ENCODE peak calls at places on chromosomes 13 and 19, in five cellular contexts. I is astrocyte of the cerebellum, H is A549, V is tibial nerve, M is HFF-Myc. T is an unnamed sample.

GRCh38 chr13:36986462-36987240 is 12.5 kb downstream of the ALG5 start:
- DNase-seq in V (no peak), M (peak), I (no peak), H (no peak), T (no peak)

GRCh38 chr19:36837525-36837901 is 674 bp downstream of the ZNF790 start:
- DNase-seq in I (no peak), M (no peak), V (no peak), H (no peak), T (no peak)

GRCh38 chr13:111460548-111461444 is 140.4 kb downstream of the TEX29 start:
- DNase-seq in H (peak), I (peak), V (no peak), M (peak), T (no peak)

GRCh38 chr19:10211071-10211470 is 16.3 kb upstream of the DNMT1 start:
- DNase-seq in H (no peak), V (no peak), M (no peak), I (no peak), T (no peak)

GRCh38 chr13:95124959-95125358 is 176.3 kb downstream of the ABCC4 start:
- DNase-seq in I (no peak), V (no peak), M (no peak), H (no peak), T (no peak)

GRCh38 chr19:4717191-4717965 is 6.3 kb downstream of the DPP9 start:
- DNase-seq in I (no peak), H (peak), V (peak), M (no peak), T (no peak)

GRCh38 chr19:6590458-6591319 is at the start of gene CD70:
- DNase-seq in I (no peak), M (no peak), V (no peak), H (peak), T (no peak)

GRCh38 chr13:53198699-53199098 is 170.1 kb downstream of the OLFM4 start:
- DNase-seq in H (no peak), I (no peak), V (no peak), M (no peak), T (no peak)

GRCh38 chr19:39160889-39161672 is 35.5 kb downstream of the PAK4 start:
- DNase-seq in M (no peak), H (no peak), I (no peak), V (no peak), T (peak)

GRCh38 chr19:5253403-5254110 is 87.1 kb downstream of the PTPRS start:
- DNase-seq in M (no peak), H (no peak), I (no peak), V (no peak), T (peak)

GRCh38 chr19:13492128-13492527 is 14.2 kb downstream of the CACNA1A start:
- DNase-seq in M (no peak), H (no peak), I (peak), V (no peak), T (peak)

GRCh38 chr19:33705860-33706259 is 84.1 kb downstream of the CHST8 start:
- DNase-seq in M (no peak), I (no peak), H (no peak), V (no peak), T (no peak)

GRCh38 chr13:75901509-75901908 is 265.4 kb downstream of the LMO7 start:
- DNase-seq in M (no peak), I (no peak), V (no peak), H (no peak), T (no peak)

GRCh38 chr13:38582133-38582532 is 104.7 kb upstream of the FREM2 start:
- DNase-seq in M (no peak), V (no peak), I (peak), H (peak), T (no peak)

GRCh38 chr13:101706651-101707050 is 254.2 kb downstream of the ITGBL1 start:
- DNase-seq in V (no peak), H (peak), M (peak), I (peak), T (peak)

GRCh38 chr13:91326156-91326555 is 21.3 kb upstream of the MIR17HG start:
- DNase-seq in H (no peak), V (no peak), I (no peak), M (no peak), T (no peak)

GRCh38 chr19:28504727-28505126 is 708.2 kb downstream of the UQCRFS1 start:
- DNase-seq in M (no peak), V (no peak), H (no peak), I (no peak), T (no peak)

GRCh38 chr13:112746044-112746443 is 56.2 kb downstream of the ATP11A start:
- DNase-seq in I (no peak), M (no peak), H (no peak), V (no peak), T (no peak)

GRCh38 chr13:25847145-25847544 is 204.7 kb downstream of the SHISA2 start:
- DNase-seq in V (no peak), I (no peak), M (no peak), H (no peak), T (no peak)

GRCh38 chr19:17497149-17497798 is 14.2 kb upstream of the PGLS start:
- DNase-seq in V (no peak), M (no peak), I (no peak), H (no peak), T (no peak)

GRCh38 chr13:46146898-46147297 is 35.1 kb downstream of the LCP1 start:
- DNase-seq in M (no peak), I (no peak), V (no peak), H (no peak), T (no peak)

GRCh38 chr13:51065372-51066090 is 45.5 kb downstream of the C13orf42 start:
- DNase-seq in M (no peak), V (no peak), I (no peak), H (no peak), T (no peak)

DNA sequence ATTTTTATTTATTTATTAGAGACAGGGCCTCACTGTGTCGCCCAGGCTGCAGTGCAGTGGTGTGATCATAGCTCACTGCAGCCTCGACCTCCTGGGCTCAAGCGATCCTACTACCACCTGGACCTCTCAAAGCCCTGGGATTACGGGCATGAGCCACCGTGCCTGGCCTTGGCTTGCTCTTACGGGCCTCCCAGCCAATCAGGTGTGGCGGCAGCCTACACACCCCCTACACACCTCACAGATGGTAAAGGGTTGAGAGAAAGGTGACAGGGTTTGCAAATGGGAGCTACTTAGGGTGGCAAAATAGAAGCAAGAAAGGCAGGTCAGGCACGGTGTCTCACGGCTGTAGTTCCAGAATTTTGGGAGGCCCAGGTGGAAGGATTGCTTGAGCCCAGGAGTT is 1.0 kb upstream of the ZBTB32 start:
- DNase-seq in I (no peak), V (no peak), H (peak), M (no peak), T (no peak)
- H3K4me3 ChIP-seq in I (no peak), V (no peak), H (no peak), M (no peak), T (no peak)

GRCh38 chr13:32737111-32737571 is 150.9 kb downstream of the PDS5B start:
- DNase-seq in V (no peak), H (no peak), I (no peak), M (no peak), T (no peak)
- H3K4me3 ChIP-seq in V (peak), H (no peak), I (peak), M (no peak), T (no peak)

DNA sequence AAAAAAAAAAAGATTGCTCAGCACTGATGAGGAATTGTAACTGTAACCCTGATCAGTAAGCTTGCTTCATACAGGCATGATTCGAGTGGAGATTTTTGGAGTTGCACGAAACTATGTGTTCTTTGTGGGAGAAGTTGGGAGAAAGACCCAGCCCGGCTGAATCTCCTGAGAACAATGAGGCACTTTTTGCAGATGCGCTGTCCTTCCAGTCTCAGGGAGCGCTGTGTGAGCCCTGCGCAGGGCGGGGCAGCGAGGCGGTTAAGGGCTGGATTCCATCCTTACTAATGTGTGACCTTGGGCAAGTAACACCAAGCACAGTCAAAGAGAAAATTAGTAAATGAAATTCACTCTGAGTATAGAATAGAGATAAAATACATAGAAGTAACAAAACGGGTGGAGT is 76.9 kb downstream of the SIPA1L3 start:
- DNase-seq in V (no peak), M (no peak), H (no peak), I (no peak), T (no peak)
- H3K4me3 ChIP-seq in V (no peak), M (no peak), H (no peak), I (no peak), T (no peak)

GRCh38 chr19:823565-824121 is 1.9 kb upstream of the PLPPR3 start:
- DNase-seq in H (no peak), M (no peak), I (no peak), V (no peak), T (no peak)
- H3K4me3 ChIP-seq in H (no peak), M (no peak), I (no peak), V (no peak), T (no peak)